ENCODE peak calls at places on chromosomes 3 and 15, in four cellular contexts. One of them, this sample, is unnamed.

GRCh38 chr3:175150812-175151411 is 291.8 kb downstream of the NAALADL2 start:
- DNase-seq in kidney glomerular epithelial cell: peak
- DNase-seq in iris pigment epithelial cell: peak
- DNase-seq in PC-3: peak
- DNase-seq in this sample: peak

GRCh38 chr3:177440456-177441105 is 243.3 kb upstream of the TBL1XR1 start:
- DNase-seq in kidney glomerular epithelial cell: no peak
- DNase-seq in iris pigment epithelial cell: no peak
- DNase-seq in PC-3: peak
- DNase-seq in this sample: no peak

GRCh38 chr3:67335813-67336212 is 318.6 kb downstream of the SUCLG2 start:
- DNase-seq in iris pigment epithelial cell: peak
- DNase-seq in kidney glomerular epithelial cell: no peak
- DNase-seq in PC-3: no peak
- DNase-seq in this sample: peak

GRCh38 chr3:158837232-158837631 is 35.4 kb downstream of the MFSD1 start:
- DNase-seq in iris pigment epithelial cell: no peak
- DNase-seq in kidney glomerular epithelial cell: no peak
- DNase-seq in PC-3: no peak
- DNase-seq in this sample: no peak

GRCh38 chr3:41194701-41195100 is 4.6 kb upstream of the CTNNB1 start:
- DNase-seq in kidney glomerular epithelial cell: no peak
- DNase-seq in PC-3: no peak
- DNase-seq in iris pigment epithelial cell: no peak
- DNase-seq in this sample: no peak

GRCh38 chr3:120092444-120092843 is 1.8 kb downstream of the GSK3B start:
- DNase-seq in kidney glomerular epithelial cell: no peak
- DNase-seq in PC-3: peak
- DNase-seq in iris pigment epithelial cell: no peak
- DNase-seq in this sample: no peak

GRCh38 chr15:62964251-62964650 is 78.3 kb upstream of the TPM1 start:
- DNase-seq in kidney glomerular epithelial cell: no peak
- DNase-seq in iris pigment epithelial cell: peak
- DNase-seq in PC-3: no peak
- DNase-seq in this sample: no peak

GRCh38 chr15:40006003-40006402 is 33.0 kb downstream of the SRP14 start:
- DNase-seq in kidney glomerular epithelial cell: no peak
- DNase-seq in iris pigment epithelial cell: peak
- DNase-seq in PC-3: peak
- DNase-seq in this sample: no peak

GRCh38 chr15:93619597-93619996 is 530.6 kb upstream of the RGMA start:
- DNase-seq in PC-3: no peak
- DNase-seq in iris pigment epithelial cell: no peak
- DNase-seq in kidney glomerular epithelial cell: no peak
- DNase-seq in this sample: no peak

GRCh38 chr15:75620043-75620775 is 5.3 kb downstream of the SNUPN start:
- DNase-seq in PC-3: no peak
- DNase-seq in kidney glomerular epithelial cell: no peak
- DNase-seq in iris pigment epithelial cell: peak
- DNase-seq in this sample: no peak

GRCh38 chr3:126858401-126858800 is 124.5 kb upstream of the PLXNA1 start:
- DNase-seq in kidney glomerular epithelial cell: no peak
- DNase-seq in iris pigment epithelial cell: no peak
- DNase-seq in PC-3: no peak
- DNase-seq in this sample: no peak

This sample was measured in kidney tubule cell.